ENCODE peak calls at places on chromosomes 11 and 22, in ten cellular contexts. M, K, L, J, D, R, O, I, H and T are unnamed samples.

GRCh38 chr11:72308226-72309073 is 64.5 kb upstream of the PHOX2A start:
- DNase-seq in M (no peak), K (no peak), L (no peak), J (no peak), D (peak; percentile 98), R (peak; percentile 64), O (no peak), I (no peak), H (no peak), T (peak; percentile 22)

GRCh38 chr22:41668971-41669911 is 19.4 kb downstream of the SNU13 start:
- DNase-seq in M (no peak), K (no peak), L (no peak), J (no peak), D (peak; percentile 85), R (no peak), O (no peak), I (no peak), H (no peak), T (no peak)

GRCh38 chr11:119307219-119307618 is 9.7 kb downstream of the MCAM start:
- DNase-seq in M (no peak), K (no peak), L (no peak), J (no peak), D (no peak), R (no peak), O (no peak), I (no peak), H (no peak), T (no peak)

GRCh38 chr22:47795477-47796127 is 1033.2 kb downstream of the TBC1D22A start:
- DNase-seq in M (no peak), K (no peak), L (no peak), J (no peak), D (no peak), R (no peak), O (peak; percentile 43), I (no peak), H (peak; percentile 57), T (no peak)

GRCh38 chr22:43867839-43868652 is 5.7 kb upstream of the SULT4A1 start:
- DNase-seq in M (no peak), K (peak; percentile 34), L (peak; percentile 84), J (peak; percentile 59), D (peak; percentile 73), R (peak; percentile 36), O (peak; percentile 89), I (no peak), H (no peak), T (peak; percentile 56)

GRCh38 chr11:44927174-44927661 is 23.5 kb downstream of the TP53I11 start:
- DNase-seq in M (peak; percentile 43), K (peak; percentile 77), L (no peak), J (peak; percentile 65), D (peak; percentile 66), R (peak; percentile 51), O (peak; percentile 92), I (peak; percentile 59), H (no peak), T (peak; percentile 76)

GRCh38 chr11:128302425-128303186 is 284.8 kb downstream of the ETS1 start:
- DNase-seq in M (no peak), K (no peak), L (no peak), J (no peak), D (no peak), R (no peak), O (no peak), I (no peak), H (no peak), T (no peak)

GRCh38 chr11:73838443-73839122 is 38.1 kb downstream of the COA4 start:
- DNase-seq in M (no peak), K (no peak), L (no peak), J (no peak), D (peak; percentile 50), R (no peak), O (no peak), I (no peak), H (no peak), T (no peak)

GRCh38 chr11:18699848-18700261 is 1.3 kb downstream of the TMEM86A start:
- DNase-seq in M (no peak), K (no peak), L (no peak), J (no peak), D (no peak), R (no peak), O (no peak), I (peak; percentile 38), H (no peak), T (peak; percentile 55)

GRCh38 chr11:18700375-18700774 is 1.8 kb downstream of the TMEM86A start:
- DNase-seq in M (no peak), K (no peak), L (no peak), J (no peak), D (peak; percentile 15), R (no peak), O (no peak), I (no peak), H (no peak), T (no peak)

GRCh38 chr11:18703001-18703763 is 4.6 kb downstream of the TMEM86A start:
- DNase-seq in M (no peak), K (no peak), L (no peak), J (no peak), D (no peak), R (no peak), O (no peak), I (no peak), H (no peak), T (no peak)

GRCh38 chr11:18700872-18701271 is 2.3 kb downstream of the TMEM86A start:
- DNase-seq in M (no peak), K (no peak), L (no peak), J (no peak), D (no peak), R (no peak), O (no peak), I (no peak), H (no peak), T (no peak)

DNA sequence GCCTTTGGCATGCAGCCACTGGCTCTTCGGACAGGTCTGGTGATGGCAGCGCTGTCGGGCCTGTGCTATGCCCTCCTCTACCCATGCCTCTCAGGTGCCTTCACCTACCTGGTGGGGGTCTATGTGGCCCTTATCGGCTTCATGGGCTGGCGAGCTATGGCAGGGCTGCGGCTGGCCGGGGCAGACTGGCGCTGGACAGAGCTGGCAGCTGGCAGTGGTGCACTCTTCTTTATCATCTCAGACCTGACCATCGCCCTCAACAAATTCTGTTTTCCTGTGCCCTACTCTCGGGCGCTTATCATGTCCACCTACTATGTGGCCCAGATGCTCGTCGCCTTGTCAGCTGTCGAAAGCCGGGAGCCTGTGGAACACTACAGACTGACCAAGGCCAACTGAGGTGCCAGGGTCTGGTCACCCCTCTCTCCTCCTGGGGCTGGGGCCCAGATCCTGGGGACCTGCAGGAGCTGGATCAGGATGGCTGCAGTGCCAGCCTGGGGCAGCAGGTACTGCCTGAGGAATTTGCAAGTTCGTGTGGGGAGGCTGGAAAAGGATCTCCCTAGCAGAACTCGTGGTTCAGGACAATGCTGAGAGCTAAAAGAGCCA is 3.1 kb downstream of the TMEM86A start:
- DNase-seq in M (no peak), K (no peak), L (no peak), J (no peak), D (no peak), R (no peak), O (no peak), I (no peak), H (no peak), T (no peak)
- H3K27ac ChIP-seq in M (no peak overlapping the region), K (no peak overlapping the region), L (no peak overlapping the region), J (no peak overlapping the region), D (no peak overlapping the region), R (no peak overlapping the region), O (no peak overlapping the region), I (no peak overlapping the region), H (no peak overlapping the region), T (no peak overlapping the region)

DNA sequence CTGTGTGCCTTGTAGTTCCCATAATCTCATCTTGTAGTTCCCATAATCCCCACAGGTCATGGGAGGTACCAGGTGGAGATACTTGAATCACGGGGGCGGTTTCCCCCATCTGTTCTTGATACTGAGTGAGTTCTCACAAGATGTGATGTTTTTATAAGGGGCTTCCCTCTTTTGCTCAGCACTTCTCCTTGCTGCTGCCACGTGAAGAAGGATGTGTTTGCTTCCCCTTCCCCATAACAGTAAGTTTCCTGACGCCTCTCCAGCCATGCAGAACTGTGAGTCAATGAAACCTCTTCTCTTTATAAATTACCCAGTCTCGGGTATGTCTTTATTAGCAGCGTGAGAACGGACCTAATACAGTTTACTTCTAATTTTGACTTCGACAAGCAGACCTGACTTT is 14.0 kb upstream of the SMIM38 start:
- DNase-seq in M (no peak), K (no peak), L (no peak), J (no peak), D (peak; percentile 8), R (no peak), O (no peak), I (no peak), H (peak; percentile 33), T (no peak)
- H3K27ac ChIP-seq in M (no peak overlapping the region), K (no peak overlapping the region), L (no peak overlapping the region), J (no peak overlapping the region), D (no peak overlapping the region), R (no peak overlapping the region), O (no peak overlapping the region), I (no peak overlapping the region), H (no peak overlapping the region), T (no peak overlapping the region)

DNA sequence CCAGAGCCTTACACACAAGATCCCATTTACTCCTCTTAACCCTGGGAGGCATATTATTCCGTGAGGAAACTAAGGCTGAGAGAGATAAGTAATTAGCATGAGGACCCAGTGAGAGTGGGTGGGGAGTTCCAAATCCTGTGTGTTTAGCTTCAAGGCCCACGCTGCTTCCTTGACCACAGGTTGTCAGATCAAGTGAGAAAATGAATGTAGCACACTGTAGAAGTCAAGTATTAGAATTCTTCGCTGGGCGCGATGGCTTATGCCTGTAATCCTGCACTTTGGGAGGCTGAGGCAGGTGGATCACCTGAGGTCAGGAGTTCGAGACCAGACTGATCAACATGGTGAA is 3.8 kb downstream of the CYB561A3 start:
- DNase-seq in M (no peak), K (no peak), L (no peak), J (no peak), D (no peak), R (no peak), O (no peak), I (no peak), H (no peak), T (no peak)
- H3K27ac ChIP-seq in M (no peak overlapping the region), K (peak overlapping the region; percentile 29), L (no peak overlapping the region), J (no peak overlapping the region), D (no peak overlapping the region), R (no peak overlapping the region), O (no peak overlapping the region), I (no peak overlapping the region), H (no peak overlapping the region), T (no peak overlapping the region)

GRCh38 chr11:86800076-86800955 is at the start of gene PRSS23:
- DNase-seq in M (no peak), K (peak; percentile 77), L (no peak), J (peak; percentile 73), D (peak; percentile 44), R (peak; percentile 65), O (peak; percentile 64), I (no peak), H (peak; percentile 83), T (peak; percentile 69)

GRCh38 chr11:86799680-86800075 is 664 bp upstream of the PRSS23 start:
- DNase-seq in M (no peak), K (peak; percentile 24), L (no peak), J (no peak), D (no peak), R (no peak), O (peak; percentile 52), I (no peak), H (no peak), T (no peak)

GRCh38 chr11:86802146-86802545 is 1.8 kb downstream of the PRSS23 start:
- DNase-seq in M (no peak), K (no peak), L (no peak), J (no peak), D (no peak), R (no peak), O (no peak), I (no peak), H (no peak), T (no peak)

GRCh38 chr11:86802601-86803051 is 2.3 kb downstream of the PRSS23 start:
- DNase-seq in M (peak; percentile 40), K (no peak), L (no peak), J (no peak), D (peak; percentile 57), R (peak; percentile 52), O (peak; percentile 61), I (no peak), H (no peak), T (peak; percentile 39)

GRCh38 chr11:86800956-86801264 is 568 bp downstream of the PRSS23 start:
- DNase-seq in M (no peak), K (no peak), L (no peak), J (no peak), D (no peak), R (no peak), O (no peak), I (no peak), H (no peak), T (no peak)
- H3K27ac ChIP-seq in M (no peak overlapping the region), K (peak overlapping the region; percentile 61), L (no peak overlapping the region), J (peak overlapping the region; percentile 82), D (peak overlapping the region; percentile 12), R (peak overlapping the region; percentile 74), O (no peak overlapping the region), I (peak overlapping the region; percentile 2), H (peak overlapping the region; percentile 82), T (peak overlapping the region; percentile 76)